ENCODE peak calls at places on chromosome 22, in four cellular contexts. V is lower leg skin, L is stomach, C is upper lobe of right lung. Q is an unnamed sample.

GRCh38 chr22:26322179-26322905 is 106.7 kb upstream of the ASPHD2 start:
- DNase-seq in V (peak), L (no peak), C (no peak), Q (no peak)

GRCh38 chr22:36055376-36056310 is 27.0 kb upstream of the RBFOX2 start:
- DNase-seq in V (no peak), L (no peak), C (no peak), Q (no peak)

GRCh38 chr22:19179472-19180048 is 1.0 kb upstream of the SLC25A1 start:
- DNase-seq in V (no peak), L (peak), C (peak), Q (no peak)

GRCh38 chr22:20551805-20552449 is 44.5 kb downstream of the MED15 start:
- DNase-seq in V (no peak), L (no peak), C (no peak), Q (no peak)

GRCh38 chr22:47564651-47565050 is 802.2 kb downstream of the TBC1D22A start:
- DNase-seq in V (peak), L (no peak), C (no peak), Q (peak)

GRCh38 chr22:17969732-17970131 is 54.6 kb downstream of the MICAL3 start:
- DNase-seq in V (no peak), L (no peak), C (no peak), Q (no peak)

GRCh38 chr22:20027966-20028854 is 7.3 kb downstream of the TANGO2 start:
- DNase-seq in V (no peak), L (no peak), C (no peak), Q (no peak)

GRCh38 chr22:44895296-44896055 is 114.3 kb downstream of the PHF21B start:
- DNase-seq in V (peak), L (no peak), C (no peak), Q (no peak)

GRCh38 chr22:28710112-28710888 is 30.7 kb upstream of the TTC28 start:
- DNase-seq in V (no peak), L (no peak), C (no peak), Q (no peak)

GRCh38 chr22:47439643-47440265 is 677.3 kb downstream of the TBC1D22A start:
- DNase-seq in V (no peak), L (no peak), C (no peak), Q (peak)

GRCh38 chr22:35531202-35531601 is 9.4 kb upstream of the RASD2 start:
- DNase-seq in V (no peak), L (no peak), C (no peak), Q (no peak)

GRCh38 chr22:44347549-44347948 is 34.8 kb upstream of the SHISAL1 start:
- DNase-seq in V (no peak), L (no peak), C (no peak), Q (no peak)

GRCh38 chr22:44112191-44112590 is 68.5 kb upstream of the PARVG start:
- DNase-seq in V (peak), L (no peak), C (peak), Q (no peak)

GRCh38 chr22:26673485-26673884 is 16.1 kb downstream of the MIAT start:
- DNase-seq in V (no peak), L (no peak), C (no peak), Q (no peak)

GRCh38 chr22:35409783-35410662 is 10.1 kb downstream of the MCM5 start:
- DNase-seq in V (no peak), L (no peak), C (peak), Q (no peak)

GRCh38 chr22:42994917-42995562 is 19.9 kb downstream of the PACSIN2 start:
- DNase-seq in V (no peak), L (peak), C (no peak), Q (no peak)

GRCh38 chr22:47567126-47567730 is 804.8 kb downstream of the TBC1D22A start:
- DNase-seq in V (peak), L (no peak), C (peak), Q (peak)

GRCh38 chr22:17429516-17429915 is 60.3 kb downstream of the CECR2 start:
- DNase-seq in V (no peak), L (no peak), C (no peak), Q (no peak)

GRCh38 chr22:33697640-33698039 is 222.6 kb downstream of the LARGE1 start:
- DNase-seq in V (no peak), L (no peak), C (no peak), Q (no peak)

GRCh38 chr22:46797355-46797754 is 34.9 kb downstream of the TBC1D22A start:
- DNase-seq in V (peak), L (no peak), C (no peak), Q (no peak)

GRCh38 chr22:50620861-50621490 is 7.0 kb downstream of the ARSA start:
- DNase-seq in V (no peak), L (no peak), C (peak), Q (no peak)

GRCh38 chr22:27242111-27242436 is 559.5 kb downstream of the MN1 start:
- DNase-seq in V (no peak), L (no peak), C (no peak), Q (no peak)

GRCh38 chr22:27686534-27686933 is 115.0 kb downstream of the MN1 start:
- DNase-seq in V (no peak), L (peak), C (no peak), Q (no peak)

GRCh38 chr22:46096051-46096450 is 54.3 kb upstream of the PPARA start:
- DNase-seq in V (no peak), L (no peak), C (no peak), Q (no peak)

GRCh38 chr22:50473855-50474671 is 772 bp downstream of the SBF1 start:
- DNase-seq in V (no peak), L (peak), C (peak), Q (no peak)

GRCh38 chr22:46753360-46753759 is 9.1 kb upstream of the TBC1D22A start:
- DNase-seq in V (no peak), L (no peak), C (no peak), Q (no peak)

GRCh38 chr22:28498044-28498443 is 181.6 kb downstream of the TTC28 start:
- DNase-seq in V (no peak), L (no peak), C (no peak), Q (no peak)

GRCh38 chr22:40665312-40665711 is 14.0 kb upstream of the MCHR1 start:
- DNase-seq in V (no peak), L (no peak), C (no peak), Q (no peak)

GRCh38 chr22:36227396-36227795 is 11.9 kb downstream of the APOL2 start:
- DNase-seq in V (no peak), L (no peak), C (no peak), Q (no peak)

GRCh38 chr22:33302049-33302545 is 243.9 kb upstream of the SYN3 start:
- DNase-seq in V (peak), L (peak), C (peak), Q (peak)

GRCh38 chr22:41382098-41382578 is 396 bp downstream of the TEF start:
- DNase-seq in V (peak), L (peak), C (peak), Q (no peak)

GRCh38 chr22:31790240-31790639 is 36.4 kb downstream of the DEPDC5 start:
- DNase-seq in V (no peak), L (no peak), C (no peak), Q (no peak)

GRCh38 chr22:33743756-33744155 is 176.5 kb downstream of the LARGE1 start:
- DNase-seq in V (no peak), L (no peak), C (no peak), Q (no peak)

GRCh38 chr22:24981066-24981465 is 28.6 kb downstream of the KIAA1671 start:
- DNase-seq in V (no peak), L (no peak), C (no peak), Q (no peak)

GRCh38 chr22:41935015-41935908 is 8.7 kb upstream of the TNFRSF13C start:
- DNase-seq in V (no peak), L (no peak), C (no peak), Q (no peak)

DNA sequence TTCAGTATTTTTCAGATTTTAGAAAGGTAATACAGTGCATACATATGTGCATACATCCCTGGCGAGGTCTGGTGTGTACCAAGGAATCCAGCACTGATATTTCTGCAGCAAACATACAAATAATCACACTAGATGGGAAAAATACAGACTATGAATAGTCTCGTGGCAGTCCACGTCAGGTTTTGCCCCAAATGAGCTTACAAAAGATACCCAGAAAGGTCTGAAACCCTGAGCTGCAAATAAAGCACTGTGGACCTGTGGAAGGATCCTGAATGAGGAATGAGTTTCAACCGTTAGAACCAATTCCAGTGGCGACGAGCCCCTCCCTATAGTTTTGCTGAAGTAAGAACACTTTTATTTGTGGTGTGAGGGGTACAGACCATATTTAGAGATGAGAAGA is 24.5 kb downstream of the MAPK1 start:
- DNase-seq in V (no peak), L (no peak), C (no peak), Q (no peak)
- TF ChIP-seq CTCF in V (no peak), L (no peak), C (no peak), Q (no peak)

GRCh38 chr22:30390974-30391691 is 3.9 kb upstream of the RNF215 start:
- DNase-seq in V (no peak), L (peak), C (peak), Q (no peak)
- TF ChIP-seq CTCF in V (peak), L (no peak), C (peak), Q (peak)

GRCh38 chr22:22591348-22592299 is 32.6 kb upstream of the PRAME start:
- DNase-seq in V (peak), L (no peak), C (no peak), Q (no peak)
- TF ChIP-seq CTCF in V (no peak), L (no peak), C (no peak), Q (peak)

DNA sequence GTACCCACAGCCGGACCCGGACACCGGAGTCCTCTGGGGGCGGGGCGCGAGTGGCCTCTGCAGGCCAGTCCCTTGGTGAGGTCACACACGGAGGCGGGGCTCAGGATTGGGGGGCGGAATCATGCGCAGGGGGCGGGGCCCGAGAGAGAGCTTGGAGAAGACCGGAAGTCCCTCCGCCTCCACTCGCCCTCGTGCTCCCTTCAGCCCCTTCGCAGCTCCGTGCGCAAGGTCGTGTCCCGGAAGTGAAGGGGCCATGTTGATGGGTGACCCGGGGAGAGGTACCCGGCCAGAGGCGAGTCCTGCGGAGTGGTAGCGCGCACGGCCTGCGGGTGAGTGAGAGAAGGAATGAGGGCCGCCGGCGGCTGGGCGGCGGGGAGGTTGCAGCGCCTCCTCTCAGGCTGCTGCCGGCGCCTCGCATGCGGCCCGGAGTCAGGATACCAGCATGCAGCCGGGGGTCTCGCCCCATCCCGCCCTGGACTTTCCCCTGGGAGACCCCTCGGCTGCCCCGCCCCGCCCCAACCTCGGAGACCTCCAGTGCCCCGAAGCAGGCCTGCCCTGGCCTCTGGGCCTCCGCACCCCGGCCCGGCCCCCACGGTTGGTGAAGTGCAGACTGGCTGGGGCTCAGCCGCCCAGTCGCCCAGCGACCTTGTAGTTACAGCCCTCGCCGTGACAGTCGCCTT is at the start of gene MIEF1:
- DNase-seq in V (peak), L (peak), C (peak), Q (peak)
- TF ChIP-seq CTCF in V (no peak), L (no peak), C (no peak), Q (no peak)

GRCh38 chr22:39556970-39557811 is 13.4 kb upstream of the CACNA1I start:
- DNase-seq in V (no peak), L (no peak), C (no peak), Q (no peak)

GRCh38 chr22:39558254-39558727 is 12.3 kb upstream of the CACNA1I start:
- DNase-seq in V (no peak), L (no peak), C (no peak), Q (no peak)

GRCh38 chr22:39560127-39560526 is 10.4 kb upstream of the CACNA1I start:
- DNase-seq in V (no peak), L (no peak), C (no peak), Q (no peak)

GRCh38 chr22:39558950-39559349 is 11.6 kb upstream of the CACNA1I start:
- DNase-seq in V (no peak), L (no peak), C (no peak), Q (no peak)

GRCh38 chr22:39559456-39560105 is 11.0 kb upstream of the CACNA1I start:
- DNase-seq in V (no peak), L (no peak), C (no peak), Q (no peak)
- TF ChIP-seq CTCF in V (no peak), L (no peak), C (peak), Q (peak)

DNA sequence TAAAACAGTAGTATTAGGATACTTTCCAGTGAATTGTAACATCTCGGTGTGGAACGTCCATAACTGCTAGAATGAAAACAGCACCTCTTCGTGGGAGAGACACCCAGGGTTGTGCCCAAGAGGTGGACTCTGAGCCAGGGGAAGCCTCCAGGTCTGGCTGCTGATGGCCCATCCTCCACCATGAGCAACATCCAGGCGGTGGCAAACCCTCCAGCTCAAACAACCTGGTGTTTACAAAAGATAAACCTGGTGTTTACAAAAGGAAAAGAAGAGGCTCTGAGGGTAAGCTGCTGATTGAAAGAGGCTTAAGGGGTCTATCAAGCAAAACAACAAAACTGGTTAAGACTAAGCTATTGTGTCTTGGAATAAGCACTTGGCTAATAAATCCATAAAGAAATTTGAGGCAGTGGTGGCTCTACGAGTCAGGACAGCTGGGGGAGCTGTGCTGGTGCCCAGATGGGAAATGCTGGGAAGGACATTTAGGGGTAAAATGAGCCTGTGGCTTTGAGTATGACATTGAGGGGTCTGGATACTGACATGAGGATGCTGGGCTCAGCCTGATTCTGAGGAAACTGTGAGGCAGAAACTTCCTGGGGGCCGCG is 909.0 kb downstream of the BRD1 start:
- DNase-seq in V (no peak), L (peak), C (no peak), Q (no peak)
- TF ChIP-seq CTCF in V (no peak), L (no peak), C (no peak), Q (no peak)

GRCh38 chr22:37331811-37332536 is 49.7 kb downstream of the CYTH4 start:
- DNase-seq in V (no peak), L (no peak), C (no peak), Q (no peak)
- TF ChIP-seq CTCF in V (no peak), L (no peak), C (no peak), Q (no peak)

DNA sequence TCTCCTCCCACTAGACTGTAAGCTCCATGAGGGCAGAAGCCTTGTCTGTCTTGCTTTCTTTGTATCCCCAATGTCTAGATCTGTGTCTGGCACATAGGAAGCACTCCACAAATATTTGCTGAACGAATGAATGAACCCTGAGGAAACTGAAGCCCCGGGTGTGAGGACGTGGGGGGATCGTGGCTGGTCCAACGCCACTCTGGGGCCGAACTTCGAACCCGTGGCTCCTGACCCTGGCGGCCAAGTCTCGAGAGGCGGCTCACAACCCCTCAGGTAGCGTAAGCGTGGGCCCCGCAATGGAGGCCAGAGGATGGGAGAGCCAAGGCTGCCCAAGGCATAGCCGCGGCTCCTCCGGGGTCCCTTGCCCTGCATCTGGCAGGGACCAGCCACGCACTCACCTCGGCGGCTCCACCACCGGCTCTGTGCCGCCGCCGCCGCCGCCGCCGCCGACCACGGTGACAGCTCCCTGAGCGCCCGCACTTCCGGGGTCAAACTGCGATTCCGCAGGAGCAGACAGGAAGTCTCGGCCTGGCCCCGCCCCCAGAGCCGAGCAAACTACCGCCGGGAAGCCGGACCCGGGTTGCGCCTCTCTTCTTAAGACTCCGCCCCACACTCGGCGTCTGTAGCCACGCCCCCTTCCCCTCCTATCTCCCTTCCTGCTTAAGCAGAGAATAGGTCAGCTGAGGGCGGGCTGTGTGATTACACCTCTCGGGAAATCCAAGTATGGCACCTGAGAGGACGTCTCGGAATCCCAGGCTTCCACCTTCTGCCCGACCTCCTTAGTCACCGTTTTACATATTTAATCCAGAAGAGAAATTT is at the start of gene ASCC2:
- DNase-seq in V (peak), L (peak), C (peak), Q (peak)
- TF ChIP-seq CTCF in V (no peak), L (no peak), C (no peak), Q (peak)

GRCh38 chr22:48576333-48577013 is 1251.2 kb downstream of the BRD1 start:
- DNase-seq in V (no peak), L (no peak), C (no peak), Q (peak)
- TF ChIP-seq CTCF in V (no peak), L (no peak), C (peak), Q (peak)